ENCODE peak calls at places on chromosomes 16 and 17, in four cellular contexts. One of them, this sample, is unnamed.

GRCh38 chr16:53626816-53627215 is 76.8 kb downstream of the RPGRIP1L start:
- DNase-seq in prostate gland: no peak
- DNase-seq in body of pancreas: no peak
- DNase-seq in HepG2: no peak
- DNase-seq in this sample: no peak

GRCh38 chr16:74844041-74844826 is 69.6 kb upstream of the FA2H start:
- DNase-seq in prostate gland: no peak
- DNase-seq in HepG2: no peak
- DNase-seq in body of pancreas: no peak
- DNase-seq in this sample: no peak

GRCh38 chr17:67671492-67671891 is 46.2 kb upstream of the NOL11 start:
- DNase-seq in body of pancreas: no peak
- DNase-seq in HepG2: no peak
- DNase-seq in prostate gland: peak; percentile 62
- DNase-seq in this sample: no peak

GRCh38 chr16:11198817-11199216 is 57.2 kb downstream of the SOCS1 start:
- DNase-seq in prostate gland: no peak
- DNase-seq in body of pancreas: no peak
- DNase-seq in HepG2: no peak
- DNase-seq in this sample: no peak

GRCh38 chr17:42846594-42847280 is 2.4 kb downstream of the AOC2 start:
- DNase-seq in body of pancreas: no peak
- DNase-seq in HepG2: peak; percentile 23
- DNase-seq in prostate gland: no peak
- DNase-seq in this sample: no peak

GRCh38 chr17:18250708-18251107 is 7.8 kb downstream of the FLII start:
- DNase-seq in body of pancreas: no peak
- DNase-seq in prostate gland: no peak
- DNase-seq in HepG2: no peak
- DNase-seq in this sample: no peak

GRCh38 chr16:46688101-46688656 is 799 bp downstream of the VPS35 start:
- DNase-seq in HepG2: no peak
- DNase-seq in prostate gland: peak; percentile 32
- DNase-seq in body of pancreas: no peak
- DNase-seq in this sample: no peak

GRCh38 chr17:75983501-75984181 is 4.6 kb downstream of the TEN1 start:
- DNase-seq in body of pancreas: peak; percentile 88
- DNase-seq in HepG2: no peak
- DNase-seq in prostate gland: no peak
- DNase-seq in this sample: peak; percentile 51

GRCh38 chr16:66849543-66849942 is 5.3 kb downstream of the CA7 start:
- DNase-seq in prostate gland: no peak
- DNase-seq in body of pancreas: no peak
- DNase-seq in HepG2: no peak
- DNase-seq in this sample: no peak

GRCh38 chr16:85637808-85638186 is 24.7 kb downstream of the GSE1 start:
- DNase-seq in body of pancreas: peak; percentile 80
- DNase-seq in HepG2: no peak
- DNase-seq in prostate gland: no peak
- DNase-seq in this sample: no peak

GRCh38 chr17:70022175-70022574 is 52.9 kb upstream of the KCNJ16 start:
- DNase-seq in HepG2: no peak
- DNase-seq in body of pancreas: no peak
- DNase-seq in prostate gland: no peak
- DNase-seq in this sample: no peak

GRCh38 chr17:2295575-2295974 is 8.0 kb downstream of the SMG6 start:
- DNase-seq in body of pancreas: no peak
- DNase-seq in prostate gland: no peak
- DNase-seq in HepG2: no peak
- DNase-seq in this sample: no peak

GRCh38 chr16:79250457-79251098 is 350.0 kb downstream of the MAF start:
- DNase-seq in HepG2: no peak
- DNase-seq in prostate gland: no peak
- DNase-seq in body of pancreas: no peak
- DNase-seq in this sample: no peak

GRCh38 chr16:11004957-11005610 is 60.7 kb downstream of the CLEC16A start:
- DNase-seq in prostate gland: no peak
- DNase-seq in HepG2: no peak
- DNase-seq in body of pancreas: no peak
- DNase-seq in this sample: no peak

GRCh38 chr17:78957076-78957475 is 22.6 kb downstream of the LGALS3BP start:
- DNase-seq in prostate gland: no peak
- DNase-seq in HepG2: no peak
- DNase-seq in body of pancreas: peak; percentile 69
- DNase-seq in this sample: no peak

GRCh38 chr17:73007447-73007846 is 85.0 kb downstream of the SLC39A11 start:
- DNase-seq in prostate gland: no peak
- DNase-seq in HepG2: no peak
- DNase-seq in body of pancreas: peak; percentile 75
- DNase-seq in this sample: no peak

GRCh38 chr16:64736887-64737286 is 385.0 kb downstream of the CDH11 start:
- DNase-seq in prostate gland: no peak
- DNase-seq in HepG2: no peak
- DNase-seq in body of pancreas: no peak
- DNase-seq in this sample: no peak

GRCh38 chr16:74076568-74076967 is 220.0 kb upstream of the PSMD7 start:
- DNase-seq in body of pancreas: no peak
- DNase-seq in HepG2: no peak
- DNase-seq in prostate gland: no peak
- DNase-seq in this sample: no peak

GRCh38 chr17:19337712-19338023 is 24.9 kb downstream of the B9D1 start:
- DNase-seq in prostate gland: no peak
- DNase-seq in body of pancreas: no peak
- DNase-seq in HepG2: peak; percentile 41
- DNase-seq in this sample: no peak

GRCh38 chr16:14585287-14585686 is 44.8 kb downstream of the PARN start:
- DNase-seq in prostate gland: no peak
- DNase-seq in HepG2: no peak
- DNase-seq in body of pancreas: no peak
- DNase-seq in this sample: no peak

GRCh38 chr17:75565066-75565465 is 22.5 kb upstream of the MYO15B start:
- DNase-seq in HepG2: no peak
- DNase-seq in prostate gland: peak; percentile 62
- DNase-seq in body of pancreas: no peak
- DNase-seq in this sample: no peak

GRCh38 chr17:74750327-74751069 is 2.1 kb downstream of the NHERF1 start:
- DNase-seq in prostate gland: no peak
- DNase-seq in HepG2: peak; percentile 93
- DNase-seq in body of pancreas: peak; percentile 97
- DNase-seq in this sample: no peak

GRCh38 chr16:70777973-70778406 is 23.0 kb downstream of the VAC14 start:
- DNase-seq in prostate gland: peak; percentile 55
- DNase-seq in HepG2: no peak
- DNase-seq in body of pancreas: no peak
- DNase-seq in this sample: no peak

GRCh38 chr16:15690296-15690695 is 40.3 kb downstream of the NDE1 start:
- DNase-seq in prostate gland: no peak
- DNase-seq in body of pancreas: no peak
- DNase-seq in HepG2: no peak
- DNase-seq in this sample: no peak

GRCh38 chr17:55274371-55275255 is 9.9 kb downstream of the HLF start:
- DNase-seq in prostate gland: no peak
- DNase-seq in HepG2: no peak
- DNase-seq in body of pancreas: no peak
- DNase-seq in this sample: no peak

GRCh38 chr16:63702981-63703590 is 1418.8 kb downstream of the CDH11 start:
- DNase-seq in body of pancreas: peak; percentile 79
- DNase-seq in HepG2: peak; percentile 21
- DNase-seq in prostate gland: no peak
- DNase-seq in this sample: no peak

GRCh38 chr17:59149841-59150511 is 5.0 kb downstream of the SKA2 start:
- DNase-seq in body of pancreas: no peak
- DNase-seq in HepG2: no peak
- DNase-seq in prostate gland: no peak
- DNase-seq in this sample: no peak

GRCh38 chr17:53353919-53354351 is 468.8 kb upstream of the KIF2B start:
- DNase-seq in HepG2: no peak
- DNase-seq in body of pancreas: peak; percentile 66
- DNase-seq in prostate gland: peak; percentile 39
- DNase-seq in this sample: no peak

GRCh38 chr17:45284176-45285140 is 22.6 kb upstream of the SPATA32 start:
- DNase-seq in HepG2: no peak
- DNase-seq in prostate gland: peak; percentile 83
- DNase-seq in body of pancreas: peak; percentile 76
- DNase-seq in this sample: no peak

GRCh38 chr16:64121473-64121872 is 1000.4 kb downstream of the CDH11 start:
- DNase-seq in HepG2: no peak
- DNase-seq in prostate gland: no peak
- DNase-seq in body of pancreas: no peak
- DNase-seq in this sample: no peak

GRCh38 chr17:79391808-79392233 is 219.0 kb downstream of the RBFOX3 start:
- DNase-seq in body of pancreas: peak; percentile 79
- DNase-seq in HepG2: peak; percentile 48
- DNase-seq in prostate gland: peak; percentile 66
- DNase-seq in this sample: peak; percentile 73

GRCh38 chr17:31533546-31534155 is 142.2 kb downstream of the RAB11FIP4 start:
- DNase-seq in HepG2: no peak
- DNase-seq in prostate gland: no peak
- DNase-seq in body of pancreas: peak; percentile 36
- DNase-seq in this sample: no peak

GRCh38 chr17:82949984-82950383 is 110.2 kb upstream of the ZNF750 start:
- DNase-seq in HepG2: no peak
- DNase-seq in body of pancreas: peak; percentile 4
- DNase-seq in prostate gland: no peak
- DNase-seq in this sample: peak; percentile 3

GRCh38 chr16:66204761-66205160 is 161.7 kb upstream of the CDH5 start:
- DNase-seq in HepG2: no peak
- DNase-seq in body of pancreas: no peak
- DNase-seq in prostate gland: no peak
- DNase-seq in this sample: no peak

GRCh38 chr16:87830673-87831420 is 38.5 kb downstream of the SLC7A5 start:
- DNase-seq in body of pancreas: no peak
- DNase-seq in HepG2: no peak
- DNase-seq in prostate gland: no peak
- DNase-seq in this sample: no peak

GRCh38 chr17:56594528-56595418 is 1.3 kb downstream of the NOG start:
- DNase-seq in prostate gland: no peak
- DNase-seq in HepG2: no peak
- DNase-seq in body of pancreas: no peak
- DNase-seq in this sample: no peak
- H3K27me3 ChIP-seq in prostate gland: no peaks in the 10 kb centered on the region
- H3K27me3 ChIP-seq in HepG2: peaks cover 26% of the 10 kb centered on the region
- H3K27me3 ChIP-seq in body of pancreas: no peaks in the 10 kb centered on the region
- H3K27me3 ChIP-seq in this sample: peaks cover 47% of the 10 kb centered on the region

GRCh38 chr16:60304725-60305124 is 1570.6 kb upstream of the GOT2 start:
- DNase-seq in body of pancreas: no peak
- DNase-seq in HepG2: no peak
- DNase-seq in prostate gland: no peak
- DNase-seq in this sample: no peak

GRCh38 chr16:60304078-60304477 is 1570.0 kb upstream of the GOT2 start:
- DNase-seq in HepG2: no peak
- DNase-seq in body of pancreas: no peak
- DNase-seq in prostate gland: no peak
- DNase-seq in this sample: no peak

GRCh38 chr16:60295451-60295850 is 1561.3 kb upstream of the GOT2 start:
- DNase-seq in body of pancreas: no peak
- DNase-seq in HepG2: no peak
- DNase-seq in prostate gland: no peak
- DNase-seq in this sample: no peak

DNA sequence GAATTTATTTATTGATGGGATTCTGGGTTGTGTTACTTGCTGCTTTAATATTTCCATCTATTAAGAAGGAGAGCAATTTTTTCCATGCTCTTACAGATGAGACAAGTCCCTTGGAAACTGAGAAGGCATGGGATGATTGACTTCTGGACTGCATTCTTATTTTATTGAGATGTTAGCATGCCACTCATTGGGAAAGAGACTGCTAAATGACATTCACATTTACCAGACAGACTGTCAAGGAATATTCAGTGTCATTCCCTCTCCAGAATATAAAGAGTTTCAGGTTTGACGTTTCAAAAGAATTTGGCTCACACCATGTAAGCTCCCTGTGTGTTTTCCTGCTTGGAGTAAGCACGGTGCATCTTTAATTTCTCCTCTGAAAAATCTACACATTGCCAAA is 1565.2 kb upstream of the GOT2 start:
- DNase-seq in HepG2: no peak
- DNase-seq in body of pancreas: no peak
- DNase-seq in prostate gland: no peak
- DNase-seq in this sample: no peak
- H3K9me3 ChIP-seq in HepG2: peaks cover 94% of the 10 kb centered on the region
- H3K9me3 ChIP-seq in body of pancreas: no peaks in the 10 kb centered on the region
- H3K9me3 ChIP-seq in prostate gland: no peaks in the 10 kb centered on the region
- H3K9me3 ChIP-seq in this sample: no peaks in the 10 kb centered on the region

GRCh38 chr16:27698266-27698665 is 148.3 kb downstream of the KATNIP start:
- DNase-seq in body of pancreas: no peak
- DNase-seq in HepG2: no peak
- DNase-seq in prostate gland: no peak
- DNase-seq in this sample: no peak

GRCh38 chr16:27701381-27701780 is 151.4 kb downstream of the KATNIP start:
- DNase-seq in HepG2: no peak
- DNase-seq in body of pancreas: no peak
- DNase-seq in prostate gland: no peak
- DNase-seq in this sample: no peak

GRCh38 chr16:27699540-27699939 is 149.6 kb downstream of the KATNIP start:
- DNase-seq in HepG2: no peak
- DNase-seq in body of pancreas: no peak
- DNase-seq in prostate gland: no peak
- DNase-seq in this sample: no peak

GRCh38 chr16:27700596-27700995 is 150.7 kb downstream of the KATNIP start:
- DNase-seq in HepG2: no peak
- DNase-seq in prostate gland: no peak
- DNase-seq in body of pancreas: no peak
- DNase-seq in this sample: no peak

DNA sequence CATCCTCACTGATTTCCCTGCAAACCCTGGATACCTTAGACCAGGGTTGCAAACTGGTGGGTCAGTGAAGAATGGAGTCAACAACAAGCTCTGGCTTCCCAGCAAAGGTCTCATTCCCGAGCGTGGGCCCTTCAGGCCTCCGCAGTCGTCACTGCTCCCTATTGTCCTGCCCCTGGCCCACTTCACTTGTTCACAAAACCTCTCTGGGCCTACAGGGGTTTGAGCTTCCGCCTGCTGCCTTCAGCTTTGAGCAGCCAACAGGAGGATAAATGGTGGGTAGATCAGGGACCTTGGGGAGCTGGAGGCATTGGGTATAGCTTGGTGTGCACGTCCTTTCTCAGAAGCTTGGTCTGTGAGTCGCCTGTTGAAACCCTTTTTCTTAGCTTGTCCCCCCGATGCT is 148.8 kb downstream of the KATNIP start:
- DNase-seq in prostate gland: no peak
- DNase-seq in HepG2: no peak
- DNase-seq in body of pancreas: no peak
- DNase-seq in this sample: no peak
- TF ChIP-seq POLR2A in prostate gland: no peak
- TF ChIP-seq POLR2A in HepG2: no peak
- TF ChIP-seq POLR2A in body of pancreas: no peak
- TF ChIP-seq POLR2A in this sample: no peak

DNA sequence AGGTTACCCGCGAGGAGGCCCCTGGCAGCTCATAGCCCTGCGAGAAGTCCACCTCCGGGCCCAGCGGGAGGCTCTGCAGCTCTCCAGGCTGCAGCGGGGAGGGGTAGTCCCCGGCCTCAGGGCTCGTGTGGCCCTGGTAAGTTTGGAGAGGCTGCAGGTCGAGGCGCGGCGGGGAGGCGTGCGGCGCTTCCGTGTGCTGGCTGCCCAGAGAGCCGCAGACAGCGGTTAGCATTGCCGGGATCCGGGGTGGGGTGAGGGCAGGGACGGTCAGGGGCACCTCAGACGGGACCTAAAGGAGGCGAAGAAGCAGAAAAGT is 2.8 kb downstream of the SP6 start:
- DNase-seq in prostate gland: no peak
- DNase-seq in body of pancreas: no peak
- DNase-seq in HepG2: no peak
- DNase-seq in this sample: no peak
- H3K27me3 ChIP-seq in prostate gland: peaks cover 5% of the 10 kb centered on the region
- H3K27me3 ChIP-seq in body of pancreas: no peaks in the 10 kb centered on the region
- H3K27me3 ChIP-seq in HepG2: peaks cover 12% of the 10 kb centered on the region
- H3K27me3 ChIP-seq in this sample: peaks cover 23% of the 10 kb centered on the region

This sample was measured in uterus.